ENCODE peak calls at places on chromosomes 3 and 15, in five cellular contexts. O, H, V, Q and F are unnamed samples.

GRCh38 chr15:44193651-44194396 is 1.2 kb downstream of the FRMD5 start:
- DNase-seq in O (no peak), H (no peak), V (no peak), Q (no peak), F (no peak)

GRCh38 chr3:101725192-101725889 is 927 bp downstream of the CEP97 start:
- DNase-seq in O (peak), H (peak), V (peak), Q (peak), F (peak)

GRCh38 chr15:63517614-63518013 is 13.2 kb downstream of the USP3 start:
- DNase-seq in O (no peak), H (no peak), V (no peak), Q (no peak), F (no peak)

GRCh38 chr3:194587438-194587931 is 45.7 kb downstream of the TMEM44 start:
- DNase-seq in O (no peak), H (peak), V (no peak), Q (no peak), F (no peak)

GRCh38 chr3:104673981-104674380 is 692.7 kb upstream of the ALCAM start:
- DNase-seq in O (no peak), H (no peak), V (no peak), Q (no peak), F (no peak)

GRCh38 chr3:166902374-166902773 is 477.7 kb downstream of the ZBBX start:
- DNase-seq in O (no peak), H (no peak), V (no peak), Q (no peak), F (no peak)

GRCh38 chr15:75531041-75531450 is 48.1 kb downstream of the PTPN9 start:
- DNase-seq in O (peak), H (peak), V (peak), Q (no peak), F (no peak)

GRCh38 chr15:83504365-83504764 is 57.2 kb downstream of the SH3GL3 start:
- DNase-seq in O (no peak), H (no peak), V (no peak), Q (no peak), F (no peak)

GRCh38 chr3:116777181-116777840 is 67.7 kb downstream of the TUSC7 start:
- DNase-seq in O (no peak), H (no peak), V (no peak), Q (no peak), F (no peak)

GRCh38 chr15:82571722-82572222 is 31.5 kb upstream of the RPS17 start:
- DNase-seq in O (peak), H (peak), V (peak), Q (no peak), F (no peak)

GRCh38 chr3:47410801-47411646 is 30.2 kb downstream of the PTPN23 start:
- DNase-seq in O (no peak), H (no peak), V (no peak), Q (no peak), F (no peak)

GRCh38 chr3:47411696-47412452 is 31.1 kb downstream of the PTPN23 start:
- DNase-seq in O (no peak), H (no peak), V (no peak), Q (peak), F (no peak)

GRCh38 chr3:47412842-47413520 is 32.2 kb downstream of the PTPN23 start:
- DNase-seq in O (no peak), H (no peak), V (no peak), Q (peak), F (no peak)

GRCh38 chr3:47413751-47414150 is 32.9 kb downstream of the PTPN23 start:
- DNase-seq in O (no peak), H (no peak), V (no peak), Q (no peak), F (no peak)

GRCh38 chr3:47412453-47412756 is 31.6 kb downstream of the PTPN23 start:
- DNase-seq in O (no peak), H (no peak), V (no peak), Q (peak), F (no peak)
- TF ChIP-seq POLR2A in O (no peak), H (no peak), V (no peak), Q (no peak), F (no peak)

GRCh38 chr3:100370751-100371150 is 30.1 kb downstream of the TOMM70 start:
- DNase-seq in O (no peak), H (no peak), V (no peak), Q (no peak), F (no peak)

GRCh38 chr3:100361897-100362296 is 27.3 kb downstream of the NIT2 start:
- DNase-seq in O (no peak), H (no peak), V (no peak), Q (no peak), F (no peak)

GRCh38 chr3:100368421-100368820 is 32.5 kb downstream of the TOMM70 start:
- DNase-seq in O (no peak), H (no peak), V (no peak), Q (no peak), F (no peak)

GRCh38 chr3:100364421-100364820 is 29.9 kb downstream of the NIT2 start:
- DNase-seq in O (no peak), H (no peak), V (no peak), Q (no peak), F (no peak)

DNA sequence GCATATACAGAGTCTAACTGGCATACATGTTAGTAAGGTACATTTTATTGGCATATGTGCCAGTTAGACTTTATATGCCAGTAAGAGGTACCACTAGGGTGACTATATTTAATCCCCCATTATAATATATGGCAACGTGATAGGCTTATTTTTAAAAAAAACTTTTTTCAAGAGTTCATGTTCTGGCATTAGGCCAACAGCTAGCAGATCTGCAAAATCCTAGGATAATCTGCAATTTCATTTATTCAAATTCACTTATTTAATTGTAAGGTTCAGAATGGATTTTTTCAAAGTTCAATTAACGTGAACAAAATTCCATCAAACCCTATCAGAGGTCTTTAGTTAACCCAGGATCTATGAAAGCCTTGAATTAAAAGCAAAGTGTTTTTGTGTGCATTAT is 31.9 kb downstream of the NIT2 start:
- DNase-seq in O (no peak), H (no peak), V (no peak), Q (no peak), F (no peak)
- TF ChIP-seq POLR2A in O (no peak), H (no peak), V (no peak), Q (no peak), F (no peak)

GRCh38 chr15:88541709-88542341 is 4.7 kb downstream of the DET1 start:
- DNase-seq in O (no peak), H (no peak), V (no peak), Q (no peak), F (no peak)

GRCh38 chr15:88542342-88542733 is 4.1 kb downstream of the DET1 start:
- DNase-seq in O (no peak), H (peak), V (peak), Q (no peak), F (no peak)

GRCh38 chr15:88543065-88543776 is 3.3 kb downstream of the DET1 start:
- DNase-seq in O (no peak), H (no peak), V (no peak), Q (no peak), F (no peak)

DNA sequence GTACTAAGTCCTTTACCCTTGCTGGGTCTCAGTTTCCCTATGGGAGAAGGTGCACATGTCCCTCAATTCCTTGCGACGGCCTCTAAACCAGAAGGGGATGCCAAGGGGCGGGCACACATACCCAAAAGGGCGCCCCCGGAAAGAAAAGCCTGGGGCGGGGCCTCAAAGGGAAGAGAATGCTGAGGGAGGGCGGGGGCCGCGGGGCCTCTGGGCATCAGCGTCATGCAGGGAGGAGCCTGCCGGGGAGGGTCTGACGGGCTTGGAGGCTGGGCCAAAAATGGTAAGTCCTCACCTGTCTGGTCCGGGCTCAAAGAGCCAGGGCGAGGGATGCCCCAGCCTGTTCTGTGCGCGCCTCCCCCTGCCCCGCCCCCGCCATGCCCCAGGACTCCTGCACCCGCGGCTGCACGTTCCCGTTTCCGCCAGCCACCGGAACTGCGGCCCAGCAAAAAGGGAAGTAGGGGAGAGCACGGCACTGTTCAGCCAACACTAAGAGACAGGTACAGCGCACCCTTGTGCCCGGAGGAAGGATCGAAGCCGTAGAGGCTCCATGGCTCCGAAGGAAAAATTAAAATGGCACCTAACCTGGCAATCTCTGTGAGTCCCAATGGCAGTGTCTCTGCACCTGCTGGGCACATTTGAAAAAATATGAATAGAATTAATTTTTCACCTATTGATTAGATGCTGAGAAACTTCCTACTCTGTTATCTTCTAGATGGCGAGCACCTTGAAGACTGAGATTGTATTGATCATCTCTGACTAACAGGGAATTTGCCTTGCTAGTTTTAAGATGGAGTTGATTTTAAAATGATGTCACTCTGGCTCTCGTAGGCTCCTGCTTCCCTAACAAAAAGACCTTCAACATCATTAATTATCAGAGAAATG is at the start of gene DET1:
- DNase-seq in O (peak), H (peak), V (peak), Q (peak), F (peak)
- TF ChIP-seq POLR2A in O (peak), H (no peak), V (no peak), Q (no peak), F (no peak)

GRCh38 chr3:155870945-155871745 is 695 bp downstream of the GMPS start:
- DNase-seq in O (peak), H (peak), V (peak), Q (peak), F (peak)
- TF ChIP-seq POLR2A in O (no peak), H (no peak), V (no peak), Q (no peak), F (no peak)

GRCh38 chr3:12842469-12842868 is 1.1 kb upstream of the RPL32 start:
- DNase-seq in O (no peak), H (no peak), V (no peak), Q (no peak), F (no peak)
- TF ChIP-seq POLR2A in O (no peak), H (no peak), V (no peak), Q (no peak), F (no peak)

DNA sequence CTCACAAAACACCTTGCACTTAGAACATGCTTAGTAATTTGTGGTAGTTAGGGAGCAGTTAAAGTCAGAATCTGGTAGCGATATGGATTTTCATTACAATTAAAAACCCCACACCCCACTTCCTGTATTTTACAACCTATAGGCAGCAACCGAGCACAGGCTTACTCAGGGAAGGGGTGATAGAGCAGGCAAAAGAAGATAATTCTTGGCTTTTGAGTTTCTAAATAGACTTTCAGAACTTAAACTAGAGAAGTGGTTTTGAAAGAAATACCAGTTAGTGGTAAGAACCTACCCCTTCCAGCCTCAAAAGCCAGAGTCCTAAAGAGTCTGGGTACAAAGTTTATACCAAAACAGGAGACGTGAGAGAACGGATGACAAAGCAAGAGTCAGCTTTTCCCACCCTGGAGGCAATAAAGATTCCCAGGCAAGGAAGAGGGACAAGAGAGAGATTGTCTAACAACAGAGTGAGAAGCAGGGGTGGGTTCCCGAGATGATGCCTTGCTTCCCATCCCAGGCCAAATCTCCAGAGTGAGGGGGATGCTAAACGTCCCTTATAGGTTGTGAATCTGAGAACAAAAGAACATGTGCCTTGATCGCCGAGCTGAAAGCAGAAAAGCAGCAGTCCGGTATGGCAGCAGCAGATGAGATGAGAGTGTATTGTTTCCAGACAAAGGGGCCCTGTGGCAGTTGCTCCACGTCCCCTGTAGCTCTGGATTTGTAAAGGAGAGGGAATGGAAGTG is 36.9 kb downstream of the KLHL6 start:
- DNase-seq in O (no peak), H (no peak), V (no peak), Q (no peak), F (no peak)
- TF ChIP-seq POLR2A in O (no peak), H (no peak), V (no peak), Q (no peak), F (no peak)

DNA sequence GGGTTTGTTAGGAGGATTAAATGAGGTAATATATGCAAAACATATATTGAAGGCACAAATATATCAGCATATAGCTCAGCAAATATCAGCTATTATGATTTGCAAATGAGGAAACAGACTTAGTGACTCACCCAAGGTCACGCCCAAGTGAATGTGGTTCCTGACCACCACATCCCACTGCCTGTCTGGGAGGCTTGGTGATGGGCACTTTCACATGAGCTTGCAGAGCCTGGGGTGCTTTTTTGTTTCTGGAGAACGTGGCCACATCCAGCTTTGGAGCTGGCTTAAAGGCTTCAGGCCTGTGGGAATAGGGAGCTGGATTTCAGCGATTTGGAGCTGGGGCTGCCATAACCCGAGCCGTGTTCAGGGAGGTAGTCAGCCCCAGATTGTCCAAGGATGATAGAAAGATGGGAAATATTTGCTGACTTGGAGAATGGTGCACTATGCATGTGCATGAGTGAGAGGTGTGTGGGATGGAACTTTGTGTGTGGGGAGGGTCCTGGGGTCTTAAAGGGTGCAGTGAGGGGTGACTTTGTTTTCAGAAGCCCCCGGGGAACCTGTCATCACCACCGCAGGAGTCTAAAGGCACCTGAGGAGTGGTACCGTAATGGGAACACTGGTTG is 12.0 kb upstream of the FGD5 start:
- DNase-seq in O (no peak), H (no peak), V (no peak), Q (no peak), F (no peak)
- TF ChIP-seq POLR2A in O (no peak), H (no peak), V (no peak), Q (no peak), F (no peak)

GRCh38 chr3:46024131-46024530 is 3.2 kb downstream of the XCR1 start:
- DNase-seq in O (no peak), H (no peak), V (no peak), Q (no peak), F (no peak)

GRCh38 chr3:46021516-46021915 is 5.8 kb downstream of the XCR1 start:
- DNase-seq in O (no peak), H (no peak), V (no peak), Q (no peak), F (no peak)

GRCh38 chr3:46025139-46025538 is 2.1 kb downstream of the XCR1 start:
- DNase-seq in O (no peak), H (no peak), V (no peak), Q (no peak), F (no peak)

GRCh38 chr3:46020766-46021510 is 6.3 kb downstream of the XCR1 start:
- DNase-seq in O (no peak), H (no peak), V (no peak), Q (no peak), F (no peak)

DNA sequence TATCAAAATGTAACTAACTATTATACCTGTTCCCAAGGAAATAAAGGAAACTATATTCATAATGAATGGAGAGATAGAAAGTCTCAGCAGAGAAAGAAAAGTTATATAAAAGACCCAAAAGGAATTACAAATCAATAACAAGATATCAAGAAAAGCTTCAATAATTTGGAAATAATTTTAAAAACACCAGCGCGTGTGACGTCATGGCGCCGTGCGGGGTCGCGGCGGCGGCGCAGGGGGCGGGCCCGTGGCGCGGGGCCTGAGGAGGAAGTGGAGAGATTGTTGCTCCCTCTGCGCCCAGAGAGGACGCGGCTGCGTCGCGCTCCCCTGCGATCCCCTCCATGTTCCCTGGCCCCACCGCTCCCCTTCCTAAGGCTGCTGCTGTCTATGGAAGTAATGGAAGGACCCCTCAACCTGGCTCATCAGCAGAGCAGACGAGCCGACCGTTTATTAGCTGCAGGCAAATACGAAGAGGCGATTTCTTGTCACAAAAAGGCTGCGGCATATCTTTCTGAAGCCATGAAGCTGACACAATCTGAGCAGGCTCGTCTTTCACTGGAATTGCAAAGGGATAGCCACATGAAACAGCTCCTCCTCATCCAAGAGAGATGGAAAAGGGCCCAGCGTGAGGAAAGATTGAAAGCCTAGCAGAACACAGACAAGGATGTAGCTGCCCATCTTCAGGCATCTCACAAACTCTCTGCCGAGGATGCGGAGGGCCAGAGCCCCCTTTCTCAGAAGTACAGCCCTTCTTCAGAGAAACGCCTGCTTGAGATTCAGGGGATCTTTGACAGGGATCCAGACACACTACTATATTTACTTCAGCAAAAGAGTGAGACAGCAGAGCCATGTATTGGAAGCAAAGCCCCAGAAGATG is 4.1 kb downstream of the XCR1 start:
- DNase-seq in O (no peak), H (no peak), V (no peak), Q (no peak), F (no peak)
- TF ChIP-seq POLR2A in O (no peak), H (no peak), V (no peak), Q (no peak), F (no peak)

GRCh38 chr3:183697610-183698317 is at the start of gene YEATS2:
- DNase-seq in O (peak), H (peak), V (peak), Q (peak), F (peak)
- TF ChIP-seq POLR2A in O (peak), H (no peak), V (peak), Q (peak), F (peak)